ENCODE peak calls at places on chromosomes 1 and 21, in five cellular contexts. M is aorta, T is GM23338, K is WERI-Rb-1, S is uterus. J is an unnamed sample.

GRCh38 chr1:234777850-234778214 is 167.9 kb upstream of the IRF2BP2 start:
- DNase-seq in M (no peak), T (no peak), K (peak; percentile 9), S (no peak), J (no peak)

GRCh38 chr1:159510223-159510530 is 25.6 kb downstream of the OR10J5 start:
- DNase-seq in M (no peak), T (no peak), K (no peak), S (no peak), J (no peak)

GRCh38 chr1:95002657-95003432 is 69.9 kb downstream of the ALG14 start:
- DNase-seq in M (no peak), T (no peak), K (no peak), S (peak; percentile 67), J (peak; percentile 28)

GRCh38 chr1:173418107-173418985 is 58.8 kb upstream of the PRDX6 start:
- DNase-seq in M (no peak), T (no peak), K (no peak), S (no peak), J (no peak)

GRCh38 chr1:3352084-3352951 is 102.1 kb upstream of the ARHGEF16 start:
- DNase-seq in M (peak; percentile 80), T (peak; percentile 78), K (peak; percentile 65), S (peak; percentile 79), J (no peak)

GRCh38 chr21:41620982-41621381 is 113.0 kb upstream of the TMPRSS2 start:
- DNase-seq in M (no peak), T (no peak), K (no peak), S (no peak), J (no peak)

GRCh38 chr21:26041441-26042180 is 129.0 kb downstream of the APP start:
- DNase-seq in M (no peak), T (no peak), K (no peak), S (no peak), J (no peak)

GRCh38 chr1:99146129-99146848 is 118.0 kb upstream of the PLPPR4 start:
- DNase-seq in M (peak; percentile 43), T (no peak), K (no peak), S (no peak), J (no peak)

GRCh38 chr21:36989699-36990507 is 16.6 kb upstream of the RIPPLY3 start:
- DNase-seq in M (peak; percentile 96), T (peak; percentile 92), K (peak; percentile 98), S (peak; percentile 93), J (peak; percentile 97)

GRCh38 chr1:220313576-220313975 is 41.3 kb upstream of the RAB3GAP2 start:
- DNase-seq in M (no peak), T (peak; percentile 47), K (no peak), S (no peak), J (no peak)

GRCh38 chr1:145751491-145752021 is 32.3 kb downstream of the CD160 start:
- DNase-seq in M (no peak), T (no peak), K (no peak), S (no peak), J (no peak)

GRCh38 chr1:184289825-184290550 is 96.8 kb upstream of the C1orf21 start:
- DNase-seq in M (no peak), T (peak; percentile 51), K (no peak), S (no peak), J (no peak)

GRCh38 chr1:206021008-206021795 is 2.5 kb downstream of the CTSE start:
- DNase-seq in M (no peak), T (no peak), K (peak; percentile 7), S (no peak), J (no peak)

GRCh38 chr21:41453761-41454160 is 27.7 kb downstream of the MX1 start:
- DNase-seq in M (no peak), T (no peak), K (no peak), S (no peak), J (no peak)

GRCh38 chr21:33362044-33362555 is 37.3 kb downstream of the IFNAR1 start:
- DNase-seq in M (no peak), T (peak; percentile 92), K (no peak), S (no peak), J (peak; percentile 17)

GRCh38 chr1:53121319-53122172 is 20.9 kb downstream of the SLC1A7 start:
- DNase-seq in M (peak; percentile 78), T (no peak), K (peak; percentile 90), S (peak; percentile 88), J (peak; percentile 62)

GRCh38 chr1:30521261-30521865 is 202.0 kb downstream of the MATN1 start:
- DNase-seq in M (no peak), T (no peak), K (no peak), S (peak; percentile 10), J (no peak)

GRCh38 chr1:108716437-108717230 is 3.9 kb downstream of the FNDC7 start:
- DNase-seq in M (no peak), T (no peak), K (no peak), S (no peak), J (no peak)

GRCh38 chr1:213162338-213162737 is 111.3 kb downstream of the RPS6KC1 start:
- DNase-seq in M (peak; percentile 62), T (no peak), K (no peak), S (peak; percentile 50), J (no peak)

GRCh38 chr1:54984126-54984842 is 3.9 kb downstream of the TMEM61 start:
- DNase-seq in M (no peak), T (no peak), K (peak; percentile 90), S (peak; percentile 2), J (no peak)

GRCh38 chr1:202659974-202660373 is 50.3 kb downstream of the SYT2 start:
- DNase-seq in M (no peak), T (no peak), K (peak; percentile 62), S (no peak), J (no peak)

GRCh38 chr1:79811173-79811572 is 804.6 kb upstream of the ADGRL4 start:
- DNase-seq in M (no peak), T (no peak), K (no peak), S (no peak), J (no peak)

GRCh38 chr1:6040444-6040843 is 5.2 kb upstream of the KCNAB2 start:
- DNase-seq in M (no peak), T (no peak), K (no peak), S (no peak), J (no peak)

GRCh38 chr1:163063131-163064059 is 5.8 kb upstream of the RGS4 start:
- DNase-seq in M (no peak), T (no peak), K (no peak), S (no peak), J (no peak)

GRCh38 chr1:228368801-228369607 is 37.6 kb downstream of the TRIM11 start:
- DNase-seq in M (peak; percentile 33), T (no peak), K (peak; percentile 1), S (no peak), J (peak; percentile 87)

GRCh38 chr21:36859744-36860501 is 106.5 kb downstream of the HLCS start:
- DNase-seq in M (peak; percentile 89), T (peak; percentile 79), K (peak; percentile 41), S (peak; percentile 31), J (peak; percentile 88)

GRCh38 chr1:226566234-226566633 is 17.7 kb downstream of the STUM start:
- DNase-seq in M (no peak), T (no peak), K (no peak), S (no peak), J (no peak)

DNA sequence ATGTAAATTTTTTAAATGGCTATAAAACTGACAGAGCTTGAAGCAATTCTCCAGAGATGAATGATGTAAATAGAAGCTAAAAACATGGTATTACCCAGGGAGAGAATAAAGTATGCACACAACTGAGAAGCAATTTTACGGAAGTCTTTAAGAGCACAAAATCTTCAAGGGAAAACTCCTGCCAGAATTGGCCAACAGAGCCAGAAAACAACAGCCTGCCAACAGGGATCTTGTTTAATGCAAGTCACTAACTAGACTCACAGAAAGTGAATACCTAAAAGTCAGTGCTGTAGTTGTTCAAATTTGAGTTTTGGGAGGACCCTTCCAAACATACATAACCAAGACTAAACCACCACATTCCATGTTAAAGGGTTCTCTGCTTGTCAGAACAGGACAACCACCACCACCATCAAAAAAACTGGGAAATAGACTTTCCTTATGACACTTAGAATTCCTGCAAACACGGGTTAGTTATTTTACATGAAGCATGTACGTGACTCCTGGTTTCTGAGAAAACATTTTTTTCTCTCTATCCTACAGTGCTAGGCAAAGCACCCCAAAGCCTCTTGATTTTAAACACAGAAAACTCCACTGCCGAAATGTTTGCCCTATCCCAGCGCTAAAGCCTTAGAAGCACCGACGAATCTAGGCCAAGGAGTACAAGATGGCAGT is 1.6 kb downstream of the EPS15 start:
- DNase-seq in M (no peak), T (no peak), K (no peak), S (no peak), J (no peak)
- H3K4me3 ChIP-seq in M (peak overlapping the region; percentile 77), T (peak overlapping the region; percentile 85), K (peak overlapping the region; percentile 71), S (peak overlapping the region; percentile 75), J (peak overlapping the region; percentile 87)

DNA sequence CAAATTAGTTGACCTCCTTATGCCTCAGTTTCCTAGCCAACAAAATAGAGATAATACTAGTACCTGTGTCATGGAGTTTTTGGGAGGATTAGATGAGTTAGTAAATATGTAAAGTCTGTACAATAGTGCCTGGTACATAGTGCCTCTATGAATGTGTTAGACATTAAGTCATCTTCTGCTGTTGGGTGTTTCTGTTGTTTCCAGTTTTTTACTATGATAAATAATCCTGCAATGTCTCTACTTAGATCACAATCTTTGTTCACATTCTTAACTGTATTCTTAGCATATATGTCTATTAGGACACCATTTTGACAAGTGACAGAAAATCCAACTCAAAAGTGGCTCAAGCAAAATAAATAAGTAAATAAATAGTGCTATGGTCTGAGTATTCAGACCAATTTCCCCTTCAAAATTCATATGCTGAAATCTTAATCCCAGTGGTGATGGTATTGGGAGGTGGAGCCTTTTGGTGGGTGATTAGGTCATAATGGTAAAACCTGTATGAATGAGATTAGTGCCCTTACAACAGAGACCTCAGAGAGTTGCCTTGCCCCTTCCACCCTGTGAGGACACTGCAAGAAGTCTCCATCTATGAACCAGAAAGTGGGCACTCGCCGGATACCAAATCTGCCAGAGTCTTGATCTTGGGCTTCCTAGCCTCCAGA is 84.3 kb downstream of the DIRAS3 start:
- DNase-seq in M (no peak), T (no peak), K (no peak), S (no peak), J (no peak)
- H3K27ac ChIP-seq in M (no peak overlapping the region), T (no peak overlapping the region), K (no peak overlapping the region), S (no peak overlapping the region), J (no peak overlapping the region)

GRCh38 chr1:247385283-247385682 is 30.7 kb upstream of the NLRP3 start:
- DNase-seq in M (no peak), T (no peak), K (no peak), S (no peak), J (no peak)

GRCh38 chr1:247387500-247387899 is 28.5 kb upstream of the NLRP3 start:
- DNase-seq in M (no peak), T (peak; percentile 24), K (no peak), S (no peak), J (no peak)

GRCh38 chr1:247386217-247386616 is 29.8 kb upstream of the NLRP3 start:
- DNase-seq in M (no peak), T (no peak), K (no peak), S (no peak), J (no peak)

GRCh38 chr1:247386695-247387094 is 29.3 kb upstream of the NLRP3 start:
- DNase-seq in M (no peak), T (no peak), K (no peak), S (no peak), J (no peak)

DNA sequence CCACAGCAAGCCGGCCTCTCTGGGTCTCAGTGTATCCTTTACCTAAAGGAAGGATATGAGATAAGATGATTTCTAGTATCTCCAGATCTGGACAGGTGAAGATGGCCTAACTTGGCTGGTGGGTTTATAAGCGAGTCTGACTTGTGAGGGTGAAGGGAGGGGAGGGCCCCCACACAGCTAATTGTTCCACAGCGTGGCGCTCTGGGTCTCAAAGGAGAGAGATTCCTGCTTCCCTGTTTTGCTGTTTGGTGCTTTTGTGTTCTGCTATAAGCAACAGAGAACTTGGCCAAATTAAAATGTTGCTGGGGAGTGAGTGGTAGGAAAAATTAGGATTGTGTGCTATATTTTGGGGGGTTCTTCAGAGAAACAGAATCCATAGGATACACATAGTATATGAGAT is 28.9 kb upstream of the NLRP3 start:
- DNase-seq in M (no peak), T (peak; percentile 33), K (no peak), S (no peak), J (no peak)
- H3K4me3 ChIP-seq in M (no peak overlapping the region), T (no peak overlapping the region), K (no peak overlapping the region), S (no peak overlapping the region), J (no peak overlapping the region)

GRCh38 chr1:41662061-41662655 is 177.7 kb upstream of the EDN2 start:
- DNase-seq in M (peak; percentile 89), T (peak; percentile 64), K (peak; percentile 77), S (peak; percentile 52), J (peak; percentile 86)
- H3K27ac ChIP-seq in M (peak overlapping the region; percentile 57), T (no peak overlapping the region), K (peak overlapping the region; percentile 92), S (peak overlapping the region; percentile 85), J (peak overlapping the region; percentile 91)